ENCODE peak calls at places on chromosomes 4 and X, in seven cellular contexts. J, W, V, P, S, D and N are unnamed samples.

GRCh38 chrX:29671426-29671825 is 543.9 kb upstream of the MAGEB2 start:
- DNase-seq in W (no peak), D (no peak), S (peak), V (no peak), J (no peak), P (peak), N (no peak)

GRCh38 chr4:115090483-115091075 is 22.8 kb downstream of the NDST4 start:
- DNase-seq in D (no peak), W (no peak), P (peak), J (no peak), V (peak), S (peak), N (no peak)

GRCh38 chrX:16469870-16470269 is 180.1 kb upstream of the S100G start:
- DNase-seq in V (peak), P (no peak), W (no peak), S (no peak), D (no peak), J (no peak), N (no peak)

GRCh38 chrX:115173181-115173580 is 16.0 kb upstream of the RBMXL3 start:
- DNase-seq in V (peak), D (no peak), P (no peak), W (no peak), S (no peak), J (no peak), N (no peak)

GRCh38 chrX:124325732-124326131 is 6.7 kb upstream of the TEX13D start:
- DNase-seq in J (no peak), W (no peak), S (no peak), P (no peak), D (no peak), V (no peak), N (no peak)

GRCh38 chr4:184957451-184958115 is 60.7 kb upstream of the HELT start:
- DNase-seq in W (no peak), P (no peak), S (no peak), D (no peak), J (no peak), V (no peak), N (no peak)

GRCh38 chr4:1521821-1522361 is 115.6 kb upstream of the NKX1-1 start:
- DNase-seq in W (no peak), S (no peak), V (no peak), P (no peak), D (no peak), J (no peak), N (no peak)

GRCh38 chr4:3412257-3413020 is 29.3 kb upstream of the HGFAC start:
- DNase-seq in D (no peak), V (no peak), P (no peak), W (no peak), J (no peak), S (no peak), N (no peak)

GRCh38 chrX:138886769-138887168 is 175.3 kb upstream of the FGF13 start:
- DNase-seq in P (no peak), S (peak), J (no peak), D (no peak), V (no peak), W (no peak), N (no peak)

GRCh38 chr4:3452376-3452775 is 10.6 kb downstream of the HGFAC start:
- DNase-seq in D (no peak), J (no peak), V (peak), P (peak), W (no peak), S (no peak), N (no peak)

GRCh38 chr4:158760866-158761265 is 8.0 kb upstream of the FNIP2 start:
- DNase-seq in D (no peak), J (no peak), V (no peak), W (no peak), P (no peak), S (peak), N (no peak)

GRCh38 chr4:143642611-143643010 is 57.9 kb downstream of the FREM3 start:
- DNase-seq in J (no peak), P (peak), V (no peak), W (no peak), S (no peak), D (no peak), N (no peak)

GRCh38 chr4:53653484-53654053 is 62.3 kb upstream of the LNX1 start:
- DNase-seq in S (no peak), D (no peak), V (peak), P (peak), W (no peak), J (peak), N (no peak)

GRCh38 chrX:148574247-148574973 is 74.0 kb downstream of the AFF2 start:
- DNase-seq in S (peak), V (no peak), P (no peak), J (no peak), D (no peak), W (no peak), N (no peak)

GRCh38 chrX:154436597-154437397 is at the start of gene GDI1:
- DNase-seq in J (peak), P (peak), V (peak), S (peak), W (peak), D (no peak), N (peak)

GRCh38 chr4:113689394-113689793 is 72.1 kb downstream of the CAMK2D start:
- DNase-seq in P (no peak), W (no peak), V (no peak), S (no peak), D (no peak), J (no peak), N (no peak)